ENCODE peak calls at places on chromosomes 3 and 15, in five cellular contexts. One of them, this sample, is unnamed.

GRCh38 chr15:75738647-75739325 is 26.1 kb upstream of the CSPG4 start:
- DNase-seq in tibial nerve: peak; percentile 93
- DNase-seq in choroid plexus epithelial cell: peak; percentile 95
- DNase-seq in ovary: peak; percentile 98
- DNase-seq in NCI-H2081 treated with DMSO at 0.1 percent for 48 hours: peak; percentile 56
- DNase-seq in this sample: peak; percentile 94

GRCh38 chr3:173750095-173750494 is 352.6 kb downstream of the NLGN1 start:
- DNase-seq in tibial nerve: no peak
- DNase-seq in NCI-H2081 treated with DMSO at 0.1 percent for 48 hours: no peak
- DNase-seq in choroid plexus epithelial cell: peak; percentile 46
- DNase-seq in ovary: no peak
- DNase-seq in this sample: no peak

GRCh38 chr3:82790307-82791097 is 1029.1 kb upstream of the GBE1 start:
- DNase-seq in tibial nerve: no peak
- DNase-seq in choroid plexus epithelial cell: no peak
- DNase-seq in ovary: no peak
- DNase-seq in NCI-H2081 treated with DMSO at 0.1 percent for 48 hours: no peak
- DNase-seq in this sample: no peak

GRCh38 chr15:31398677-31399260 is 72.1 kb downstream of the KLF13 start:
- DNase-seq in tibial nerve: no peak
- DNase-seq in ovary: peak; percentile 35
- DNase-seq in choroid plexus epithelial cell: no peak
- DNase-seq in NCI-H2081 treated with DMSO at 0.1 percent for 48 hours: no peak
- DNase-seq in this sample: no peak

GRCh38 chr3:172856766-172857742 is 106.5 kb downstream of the ECT2 start:
- DNase-seq in NCI-H2081 treated with DMSO at 0.1 percent for 48 hours: no peak
- DNase-seq in choroid plexus epithelial cell: no peak
- DNase-seq in ovary: no peak
- DNase-seq in tibial nerve: no peak
- DNase-seq in this sample: peak; percentile 45

GRCh38 chr3:135081451-135082434 is 286.7 kb downstream of the EPHB1 start:
- DNase-seq in NCI-H2081 treated with DMSO at 0.1 percent for 48 hours: no peak
- DNase-seq in ovary: no peak
- DNase-seq in tibial nerve: no peak
- DNase-seq in choroid plexus epithelial cell: no peak
- DNase-seq in this sample: no peak

GRCh38 chr3:113626513-113627371 is 69.7 kb downstream of the USF3 start:
- DNase-seq in choroid plexus epithelial cell: peak; percentile 76
- DNase-seq in NCI-H2081 treated with DMSO at 0.1 percent for 48 hours: no peak
- DNase-seq in tibial nerve: peak; percentile 35
- DNase-seq in ovary: peak; percentile 41
- DNase-seq in this sample: peak; percentile 65

GRCh38 chr3:123330441-123330991 is 118.4 kb downstream of the ADCY5 start:
- DNase-seq in NCI-H2081 treated with DMSO at 0.1 percent for 48 hours: no peak
- DNase-seq in choroid plexus epithelial cell: no peak
- DNase-seq in tibial nerve: no peak
- DNase-seq in ovary: peak; percentile 74
- DNase-seq in this sample: peak; percentile 63

GRCh38 chr3:70832811-70833509 is 520.5 kb upstream of the MDFIC2 start:
- DNase-seq in tibial nerve: no peak
- DNase-seq in ovary: no peak
- DNase-seq in choroid plexus epithelial cell: peak; percentile 40
- DNase-seq in NCI-H2081 treated with DMSO at 0.1 percent for 48 hours: no peak
- DNase-seq in this sample: no peak

GRCh38 chr15:62775932-62776331 is 266.6 kb upstream of the TPM1 start:
- DNase-seq in choroid plexus epithelial cell: no peak
- DNase-seq in tibial nerve: no peak
- DNase-seq in NCI-H2081 treated with DMSO at 0.1 percent for 48 hours: no peak
- DNase-seq in ovary: no peak
- DNase-seq in this sample: no peak